ENCODE peak calls at places on chromosomes 3 and 15, in seven cellular contexts. V, M, T, A, Q, P and U are unnamed samples.

GRCh38 chr3:38960953-38961622 is 90.7 kb downstream of the SCN11A start:
- DNase-seq in V (peak), Q (no peak), T (peak), M (peak), A (no peak), P (peak), U (peak)

GRCh38 chr3:5294360-5294759 is 106.9 kb downstream of the EDEM1 start:
- DNase-seq in P (no peak), V (peak), T (no peak), Q (no peak), M (no peak), A (no peak), U (no peak)

GRCh38 chr3:194246709-194247349 is 104.3 kb downstream of the CPN2 start:
- DNase-seq in M (no peak), A (no peak), T (no peak), Q (no peak), P (no peak), V (no peak), U (no peak)

GRCh38 chr3:9202546-9202945 is 46.9 kb downstream of the SRGAP3 start:
- DNase-seq in A (no peak), P (no peak), V (no peak), T (no peak), Q (no peak), M (no peak), U (no peak)

GRCh38 chr3:72664171-72664570 is 184.1 kb downstream of the SHQ1 start:
- DNase-seq in Q (no peak), V (no peak), T (no peak), M (no peak), P (no peak), A (no peak), U (no peak)

GRCh38 chr3:195566797-195567196 is 16.9 kb downstream of the APOD start:
- DNase-seq in Q (no peak), A (no peak), M (no peak), T (no peak), P (no peak), V (no peak), U (peak)

GRCh38 chr3:67601919-67602608 is 52.3 kb downstream of the SUCLG2 start:
- DNase-seq in M (no peak), Q (no peak), T (no peak), V (no peak), A (no peak), P (no peak), U (no peak)

GRCh38 chr3:83601704-83602103 is 1357.1 kb upstream of the CADM2 start:
- DNase-seq in T (no peak), A (no peak), P (no peak), Q (no peak), V (no peak), M (no peak), U (no peak)

DNA sequence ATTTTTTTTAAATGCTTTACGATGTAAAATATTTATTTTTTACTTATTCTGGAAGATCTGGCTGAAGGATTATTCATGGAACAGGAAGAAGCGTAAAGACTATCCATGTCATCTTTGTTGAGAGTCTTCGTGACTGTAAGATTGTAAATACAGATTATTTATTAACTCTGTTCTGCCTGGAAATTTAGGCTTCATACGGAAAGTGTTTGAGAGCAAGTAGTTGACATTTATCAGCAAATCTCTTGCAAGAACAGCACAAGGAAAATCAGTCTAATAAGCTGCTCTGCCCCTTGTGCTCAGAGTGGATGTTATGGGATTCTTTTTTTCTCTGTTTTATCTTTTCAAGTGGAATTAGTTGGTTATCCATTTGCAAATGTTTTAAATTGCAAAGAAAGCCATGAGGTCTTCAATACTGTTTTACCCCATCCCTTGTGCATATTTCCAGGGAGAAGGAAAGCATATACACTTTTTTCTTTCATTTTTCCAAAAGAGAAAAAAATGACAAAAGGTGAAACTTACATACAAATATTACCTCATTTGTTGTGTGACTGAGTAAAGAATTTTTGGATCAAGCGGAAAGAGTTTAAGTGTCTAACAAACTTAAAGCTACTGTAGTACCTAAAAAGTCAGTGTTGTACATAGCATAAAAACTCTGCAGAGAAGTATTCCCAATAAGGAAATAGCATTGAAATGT is 15.6 kb downstream of the THBS1 start:
- DNase-seq in Q (no peak), T (no peak), V (peak), M (no peak), P (no peak), A (no peak), U (no peak)
- TF ChIP-seq CTCF in Q (no peak), T (no peak), V (no peak), M (no peak), P (no peak), A (no peak), U (no peak)

DNA sequence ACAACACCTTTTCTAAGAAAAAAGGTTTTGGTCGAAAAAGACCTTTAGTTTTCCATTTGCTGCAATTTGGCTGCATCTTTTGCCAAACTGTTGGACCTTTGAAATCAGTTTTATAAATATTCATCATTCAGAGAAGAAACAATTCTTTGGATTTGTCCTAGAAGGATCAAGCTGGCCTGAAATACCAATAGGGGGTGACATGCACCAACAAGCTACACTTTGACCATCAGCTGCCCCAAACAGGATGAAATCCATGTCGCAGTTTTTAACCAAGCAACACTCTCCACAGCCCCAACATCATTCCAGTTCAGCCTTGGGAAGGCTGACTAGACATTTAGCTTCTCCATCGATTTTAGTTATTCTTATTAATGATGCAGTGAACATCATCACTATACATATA is 9.8 kb downstream of the RPL15 start:
- DNase-seq in Q (no peak), P (no peak), V (peak), A (no peak), M (no peak), T (no peak), U (no peak)
- TF ChIP-seq CTCF in Q (no peak), P (no peak), V (peak), A (no peak), M (no peak), T (no peak), U (no peak)

GRCh38 chr15:33005582-33005981 is 188.9 kb downstream of the FMN1 start:
- DNase-seq in T (no peak), V (no peak), M (no peak), Q (no peak), A (no peak), P (no peak), U (no peak)

GRCh38 chr15:33009603-33010002 is 184.9 kb downstream of the FMN1 start:
- DNase-seq in M (no peak), P (no peak), Q (no peak), V (no peak), A (no peak), T (no peak), U (no peak)

GRCh38 chr15:33009026-33009425 is 185.5 kb downstream of the FMN1 start:
- DNase-seq in Q (no peak), V (no peak), A (no peak), T (no peak), P (no peak), M (no peak), U (no peak)

GRCh38 chr15:33008284-33009011 is 186.1 kb downstream of the FMN1 start:
- DNase-seq in A (no peak), P (no peak), M (no peak), V (peak), Q (no peak), T (no peak), U (no peak)

GRCh38 chr15:33007295-33007855 is 187.1 kb downstream of the FMN1 start:
- DNase-seq in M (no peak), A (no peak), V (peak), Q (no peak), T (no peak), P (no peak), U (peak)
- TF ChIP-seq CTCF in M (no peak), A (no peak), V (peak), Q (peak), T (peak), P (no peak), U (no peak)

GRCh38 chr3:121749276-121750086 is at the start of gene GOLGB1:
- DNase-seq in M (peak), V (peak), T (peak), Q (peak), P (peak), A (peak), U (peak)
- TF ChIP-seq CTCF in M (no peak), V (no peak), T (no peak), Q (no peak), P (no peak), A (no peak), U (no peak)

GRCh38 chr3:173037840-173038483 is 103.1 kb downstream of the SPATA16 start:
- DNase-seq in M (no peak), T (no peak), P (no peak), Q (no peak), A (no peak), V (no peak), U (no peak)

GRCh38 chr3:173038484-173038871 is 102.6 kb downstream of the SPATA16 start:
- DNase-seq in V (no peak), Q (no peak), T (no peak), M (no peak), A (no peak), P (no peak), U (no peak)

GRCh38 chr3:173045770-173046382 is 95.2 kb downstream of the SPATA16 start:
- DNase-seq in A (no peak), P (no peak), M (no peak), T (no peak), V (peak), Q (no peak), U (no peak)

GRCh38 chr3:173044998-173045397 is 96.0 kb downstream of the SPATA16 start:
- DNase-seq in T (no peak), V (no peak), Q (no peak), A (no peak), M (no peak), P (no peak), U (no peak)

GRCh38 chr3:173043757-173044156 is 97.3 kb downstream of the SPATA16 start:
- DNase-seq in V (no peak), Q (no peak), A (no peak), T (no peak), M (no peak), P (no peak), U (no peak)
- TF ChIP-seq CTCF in V (no peak), Q (no peak), A (no peak), T (no peak), M (no peak), P (no peak), U (no peak)

DNA sequence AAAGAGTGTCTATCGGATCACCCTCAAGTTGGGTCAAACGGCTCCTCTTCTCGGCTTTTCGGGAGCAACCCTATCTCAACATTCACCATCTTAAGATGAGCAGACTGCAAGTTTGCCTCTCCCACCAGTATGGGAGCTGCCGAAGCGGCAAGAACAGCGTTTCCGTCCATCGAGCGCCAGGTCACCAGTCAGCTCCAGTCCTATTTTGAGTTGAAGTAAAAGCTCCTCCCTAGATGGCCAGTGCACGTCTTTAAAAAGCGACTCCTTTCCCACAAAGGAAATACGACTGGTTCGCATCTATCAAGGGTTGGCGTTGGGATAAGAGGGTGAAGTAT is 369 bp upstream of the U2SURP start:
- DNase-seq in A (no peak), Q (no peak), P (no peak), M (no peak), T (no peak), V (no peak), U (no peak)
- TF ChIP-seq CTCF in A (no peak), Q (no peak), P (no peak), M (no peak), T (no peak), V (no peak), U (no peak)